ENCODE peak calls at places on chromosomes 3 and 15, in seven cellular contexts. B is ACHN; X is stimulated activated CD4-positive, alpha-beta T cell treated with anti-CD3 and anti-CD28 coated beads, Interleukin-4, amount 100 ng/mL, for 24 hours; U is heart left ventricle; N is HCEC 1CT; K is foreskin fibroblast; C is T47D. Y is an unnamed sample.
A peak's percentile ranks its signal among the peaks of the same experiment; 100 is the strongest.

GRCh38 chr15:89117790-89118189 is 29.5 kb downstream of the ABHD2 start:
- DNase-seq in B (no peak), X (no peak), U (no peak), N (no peak), K (no peak), C (no peak), Y (no peak)

GRCh38 chr3:17028363-17028762 is 143.6 kb downstream of the PLCL2 start:
- DNase-seq in B (no peak), X (no peak), U (no peak), N (no peak), K (no peak), C (no peak), Y (no peak)

GRCh38 chr3:69822501-69822900 is 83.2 kb downstream of the MITF start:
- DNase-seq in B (no peak), X (no peak), U (no peak), N (no peak), K (no peak), C (no peak), Y (no peak)

GRCh38 chr3:116153174-116153573 is 292.1 kb downstream of the LSAMP start:
- DNase-seq in B (no peak), X (no peak), U (no peak), N (no peak), K (peak; percentile 47), C (no peak), Y (peak; percentile 26)

GRCh38 chr15:57421540-57421939 is 45.2 kb downstream of the CGNL1 start:
- DNase-seq in B (no peak), X (no peak), U (no peak), N (no peak), K (no peak), C (no peak), Y (no peak)

GRCh38 chr15:69160976-69161877 is 792 bp downstream of the GLCE start:
- DNase-seq in B (peak; percentile 33), X (peak; percentile 15), U (peak; percentile 36), N (peak; percentile 51), K (peak; percentile 67), C (peak; percentile 20), Y (peak; percentile 34)

GRCh38 chr3:99529265-99529664 is 109.1 kb upstream of the COL8A1 start:
- DNase-seq in B (no peak), X (no peak), U (no peak), N (peak; percentile 40), K (no peak), C (no peak), Y (no peak)

GRCh38 chr15:42845581-42845980 is 75.0 kb downstream of the TTBK2 start:
- DNase-seq in B (no peak), X (no peak), U (no peak), N (no peak), K (peak; percentile 52), C (no peak), Y (no peak)

GRCh38 chr3:45832691-45833090 is 9.2 kb downstream of the LZTFL1 start:
- DNase-seq in B (peak; percentile 27), X (no peak), U (no peak), N (no peak), K (peak; percentile 15), C (peak; percentile 18), Y (no peak)

GRCh38 chr15:73564255-73564654 is 68.9 kb downstream of the NPTN start:
- DNase-seq in B (peak; percentile 30), X (no peak), U (no peak), N (peak; percentile 28), K (peak; percentile 74), C (no peak), Y (peak; percentile 93)

GRCh38 chr3:42664443-42664814 is 10.9 kb downstream of the ZBTB47 start:
- DNase-seq in B (no peak), X (no peak), U (peak; percentile 18), N (no peak), K (no peak), C (no peak), Y (no peak)

GRCh38 chr3:112111785-112112402 is 21.2 kb downstream of the GCSAM start:
- DNase-seq in B (peak; percentile 60), X (peak; percentile 69), U (peak; percentile 40), N (peak; percentile 62), K (peak; percentile 79), C (no peak), Y (peak; percentile 47)

GRCh38 chr3:15309662-15310335 is 22.6 kb downstream of the SH3BP5 start:
- DNase-seq in B (no peak), X (peak; percentile 65), U (no peak), N (no peak), K (peak; percentile 53), C (no peak), Y (no peak)

GRCh38 chr3:101720851-101721649 is 3.4 kb upstream of the CEP97 start:
- DNase-seq in B (no peak), X (peak; percentile 33), U (no peak), N (peak; percentile 1), K (peak; percentile 85), C (no peak), Y (peak; percentile 82)

GRCh38 chr3:73661262-73661661 is 36.5 kb upstream of the PDZRN3 start:
- DNase-seq in B (no peak), X (no peak), U (no peak), N (peak; percentile 33), K (peak; percentile 86), C (no peak), Y (peak; percentile 83)

GRCh38 chr3:13884851-13885703 is 5.2 kb upstream of the WNT7A start:
- DNase-seq in B (peak; percentile 32), X (peak; percentile 74), U (no peak), N (no peak), K (no peak), C (peak; percentile 94), Y (no peak)

GRCh38 chr15:101348643-101349496 is 53.8 kb upstream of the SNRPA1 start:
- DNase-seq in B (no peak), X (no peak), U (no peak), N (no peak), K (no peak), C (peak; percentile 30), Y (no peak)

GRCh38 chr3:190424478-190425439 is 24.9 kb downstream of the TMEM207 start:
- DNase-seq in B (peak; percentile 77), X (peak; percentile 37), U (no peak), N (peak; percentile 80), K (peak; percentile 77), C (peak; percentile 38), Y (peak; percentile 76)

GRCh38 chr15:49847937-49848823 is 227.3 kb downstream of the DTWD1 start:
- DNase-seq in B (no peak), X (no peak), U (no peak), N (peak; percentile 96), K (peak; percentile 90), C (no peak), Y (peak; percentile 65)

GRCh38 chr3:23859839-23860382 is 54.2 kb downstream of the UBE2E1 start:
- DNase-seq in B (no peak), X (no peak), U (no peak), N (no peak), K (no peak), C (no peak), Y (no peak)

GRCh38 chr3:133269393-133269792 is 130.5 kb upstream of the BFSP2 start:
- DNase-seq in B (no peak), X (no peak), U (no peak), N (no peak), K (no peak), C (no peak), Y (no peak)